ENCODE peak calls at places on chromosomes 4 and X, in six cellular contexts. V is naive thymus-derived CD4-positive, alpha-beta T cell; T is sigmoid colon; L is CD8-positive, alpha-beta memory T cell; W is fibroblast of mammary gland; X is GM04504. K is an unnamed sample.

GRCh38 chrX:153649915-153650782 is 3.1 kb downstream of the DUSP9 start:
- DNase-seq in V (no peak), T (peak), L (no peak), W (no peak), X (no peak), K (no peak)

GRCh38 chr4:3399277-3400194 is 42.2 kb upstream of the HGFAC start:
- DNase-seq in V (no peak), T (peak), L (no peak), W (peak), X (no peak), K (no peak)

GRCh38 chrX:31461266-31461665 is 389.4 kb upstream of the FTHL17 start:
- DNase-seq in V (no peak), T (no peak), L (no peak), W (no peak), X (no peak), K (no peak)

GRCh38 chr4:54439831-54440243 is 210.7 kb downstream of the PDGFRA start:
- DNase-seq in V (no peak), T (peak), L (no peak), W (peak), X (no peak), K (peak)

GRCh38 chr4:182449186-182449880 is 206.1 kb downstream of the TENM3 start:
- DNase-seq in V (no peak), T (peak), L (no peak), W (peak), X (no peak), K (no peak)

GRCh38 chr4:110122201-110122600 is 76.2 kb downstream of the ELOVL6 start:
- DNase-seq in V (no peak), T (no peak), L (no peak), W (no peak), X (no peak), K (no peak)

GRCh38 chr4:1872918-1873269 is 1.7 kb downstream of the NSD2 start:
- DNase-seq in V (peak), T (no peak), L (no peak), W (peak), X (peak), K (no peak)

GRCh38 chrX:129908636-129909035 is 2.7 kb downstream of the UTP14A start:
- DNase-seq in V (no peak), T (no peak), L (no peak), W (no peak), X (no peak), K (no peak)

GRCh38 chr4:107733431-107733925 is 13.4 kb upstream of the PAPSS1 start:
- DNase-seq in V (no peak), T (no peak), L (no peak), W (no peak), X (no peak), K (no peak)

GRCh38 chr4:183674153-183674552 is 15.1 kb downstream of the TRAPPC11 start:
- DNase-seq in V (no peak), T (no peak), L (no peak), W (no peak), X (no peak), K (no peak)

GRCh38 chrX:14697453-14697852 is 168.1 kb downstream of the GLRA2 start:
- DNase-seq in V (no peak), T (no peak), L (no peak), W (peak), X (no peak), K (no peak)

GRCh38 chrX:110317079-110317819 is 636 bp downstream of the AMMECR1 start:
- DNase-seq in V (peak), T (peak), L (no peak), W (peak), X (no peak), K (peak)

GRCh38 chr4:150581611-150582010 is 340 bp upstream of the MAB21L2 start:
- DNase-seq in V (no peak), T (peak), L (no peak), W (no peak), X (no peak), K (no peak)

GRCh38 chrX:53631156-53631555 is 55.4 kb downstream of the HUWE1 start:
- DNase-seq in V (no peak), T (no peak), L (no peak), W (no peak), X (no peak), K (no peak)

GRCh38 chr4:106478152-106478551 is 109.6 kb upstream of the GIMD1 start:
- DNase-seq in V (no peak), T (no peak), L (no peak), W (no peak), X (no peak), K (no peak)

GRCh38 chrX:119067023-119067739 is 5.6 kb upstream of the CT47C1 start:
- DNase-seq in V (no peak), T (peak), L (no peak), W (peak), X (peak), K (no peak)

GRCh38 chrX:100494974-100495373 is 84.9 kb upstream of the PCDH19 start:
- DNase-seq in V (no peak), T (no peak), L (no peak), W (no peak), X (no peak), K (no peak)

GRCh38 chr4:26192921-26193894 is 127.6 kb upstream of the RBPJ start:
- DNase-seq in V (no peak), T (no peak), L (no peak), W (no peak), X (no peak), K (no peak)

K was measured in upper lobe of right lung.